ENCODE peak calls at places on chromosomes 3 and 15, in five cellular contexts. One of them, this sample, is unnamed.

GRCh38 chr15:100438570-100438969 is 90.2 kb downstream of the CERS3 start:
- DNase-seq in iPS DF 19.7: no peak
- DNase-seq in HuH-7: no peak
- DNase-seq in osteoblast: no peak
- DNase-seq in left colon: peak
- DNase-seq in this sample: no peak

GRCh38 chr15:90059208-90059985 is 42.9 kb downstream of the IDH2 start:
- DNase-seq in iPS DF 19.7: peak
- DNase-seq in HuH-7: no peak
- DNase-seq in osteoblast: no peak
- DNase-seq in left colon: peak
- DNase-seq in this sample: no peak

GRCh38 chr3:127480196-127480933 is 110.2 kb downstream of the TPRA1 start:
- DNase-seq in iPS DF 19.7: no peak
- DNase-seq in HuH-7: no peak
- DNase-seq in osteoblast: peak
- DNase-seq in left colon: no peak
- DNase-seq in this sample: no peak

GRCh38 chr3:50122071-50122470 is 33.1 kb upstream of the SEMA3F start:
- DNase-seq in iPS DF 19.7: no peak
- DNase-seq in HuH-7: no peak
- DNase-seq in osteoblast: peak
- DNase-seq in left colon: no peak
- DNase-seq in this sample: no peak

GRCh38 chr3:150324825-150325224 is 83.3 kb upstream of the TSC22D2 start:
- DNase-seq in iPS DF 19.7: no peak
- DNase-seq in HuH-7: no peak
- DNase-seq in osteoblast: peak
- DNase-seq in left colon: no peak
- DNase-seq in this sample: no peak

GRCh38 chr3:160804762-160805161 is 48.7 kb downstream of the PPM1L start:
- DNase-seq in iPS DF 19.7: no peak
- DNase-seq in HuH-7: no peak
- DNase-seq in osteoblast: no peak
- DNase-seq in left colon: peak
- DNase-seq in this sample: no peak

GRCh38 chr15:53974813-53975212 is 3.4 kb upstream of the UNC13C start:
- DNase-seq in iPS DF 19.7: no peak
- DNase-seq in HuH-7: no peak
- DNase-seq in osteoblast: no peak
- DNase-seq in left colon: no peak
- DNase-seq in this sample: no peak

GRCh38 chr3:63937661-63938651 is 25.8 kb upstream of the SCAANT1 start:
- DNase-seq in iPS DF 19.7: no peak
- DNase-seq in HuH-7: no peak
- DNase-seq in osteoblast: no peak
- DNase-seq in left colon: no peak
- DNase-seq in this sample: no peak

GRCh38 chr3:51146781-51147180 is 238.3 kb upstream of the MANF start:
- DNase-seq in iPS DF 19.7: no peak
- DNase-seq in HuH-7: no peak
- DNase-seq in osteoblast: no peak
- DNase-seq in left colon: no peak
- DNase-seq in this sample: no peak

GRCh38 chr15:80055933-80056332 is 3.5 kb upstream of the ZFAND6 start:
- DNase-seq in iPS DF 19.7: no peak
- DNase-seq in HuH-7: no peak
- DNase-seq in osteoblast: no peak
- DNase-seq in left colon: no peak
- DNase-seq in this sample: no peak

GRCh38 chr3:12947504-12948369 is 106.4 kb upstream of the RPL32 start:
- DNase-seq in iPS DF 19.7: no peak
- DNase-seq in HuH-7: peak
- DNase-seq in osteoblast: peak
- DNase-seq in left colon: peak
- DNase-seq in this sample: peak

GRCh38 chr3:108623504-108623903 is 34.0 kb downstream of the DZIP3 start:
- DNase-seq in iPS DF 19.7: no peak
- DNase-seq in HuH-7: no peak
- DNase-seq in osteoblast: no peak
- DNase-seq in left colon: no peak
- DNase-seq in this sample: no peak

GRCh38 chr3:35633332-35634124 is 5.8 kb upstream of the ARPP21 start:
- DNase-seq in iPS DF 19.7: no peak
- DNase-seq in HuH-7: no peak
- DNase-seq in osteoblast: no peak
- DNase-seq in left colon: no peak
- DNase-seq in this sample: no peak

GRCh38 chr15:83210619-83211018 is 3.0 kb upstream of the HDGFL3 start:
- DNase-seq in iPS DF 19.7: no peak
- DNase-seq in HuH-7: no peak
- DNase-seq in osteoblast: peak
- DNase-seq in left colon: no peak
- DNase-seq in this sample: no peak

GRCh38 chr3:128727485-128727884 is 1.5 kb downstream of the RAB7A start:
- DNase-seq in iPS DF 19.7: no peak
- DNase-seq in HuH-7: no peak
- DNase-seq in osteoblast: peak
- DNase-seq in left colon: no peak
- DNase-seq in this sample: no peak

GRCh38 chr3:13882876-13883275 is 3.0 kb upstream of the WNT7A start:
- DNase-seq in iPS DF 19.7: no peak
- DNase-seq in HuH-7: no peak
- DNase-seq in osteoblast: no peak
- DNase-seq in left colon: no peak
- DNase-seq in this sample: no peak

GRCh38 chr3:183254816-183255730 is 2.0 kb downstream of the B3GNT5 start:
- DNase-seq in iPS DF 19.7: no peak
- DNase-seq in HuH-7: no peak
- DNase-seq in osteoblast: peak
- DNase-seq in left colon: no peak
- DNase-seq in this sample: peak

GRCh38 chr15:78437107-78437761 is 782 bp upstream of the IREB2 start:
- DNase-seq in iPS DF 19.7: no peak
- DNase-seq in HuH-7: peak
- DNase-seq in osteoblast: no peak
- DNase-seq in left colon: no peak
- DNase-seq in this sample: peak

GRCh38 chr3:170469151-170470062 is 50.7 kb downstream of the CLDN11 start:
- DNase-seq in iPS DF 19.7: no peak
- DNase-seq in HuH-7: no peak
- DNase-seq in osteoblast: no peak
- DNase-seq in left colon: no peak
- DNase-seq in this sample: no peak

GRCh38 chr3:142595581-142595950 is 627 bp upstream of the PLS1 start:
- DNase-seq in iPS DF 19.7: no peak
- DNase-seq in HuH-7: no peak
- DNase-seq in osteoblast: peak
- DNase-seq in left colon: no peak
- DNase-seq in this sample: no peak

GRCh38 chr3:195870442-195870841 is 37.9 kb downstream of the TNK2 start:
- DNase-seq in iPS DF 19.7: no peak
- DNase-seq in HuH-7: no peak
- DNase-seq in osteoblast: peak
- DNase-seq in left colon: no peak
- DNase-seq in this sample: no peak

GRCh38 chr3:120839120-120839519 is 68.9 kb upstream of the STXBP5L start:
- DNase-seq in iPS DF 19.7: no peak
- DNase-seq in HuH-7: no peak
- DNase-seq in osteoblast: no peak
- DNase-seq in left colon: no peak
- DNase-seq in this sample: no peak

GRCh38 chr15:31065824-31066223 is 35.7 kb downstream of the TRPM1 start:
- DNase-seq in iPS DF 19.7: no peak
- DNase-seq in HuH-7: no peak
- DNase-seq in osteoblast: no peak
- DNase-seq in left colon: no peak
- DNase-seq in this sample: no peak

GRCh38 chr3:44795197-44795596 is 33.6 kb downstream of the KIF15 start:
- DNase-seq in iPS DF 19.7: peak
- DNase-seq in HuH-7: no peak
- DNase-seq in osteoblast: peak
- DNase-seq in left colon: no peak
- DNase-seq in this sample: no peak

GRCh38 chr15:93974804-93975481 is 256.4 kb upstream of the MCTP2 start:
- DNase-seq in iPS DF 19.7: peak
- DNase-seq in HuH-7: peak
- DNase-seq in osteoblast: no peak
- DNase-seq in left colon: no peak
- DNase-seq in this sample: peak

GRCh38 chr3:126342211-126342610 is 15.0 kb downstream of the KLF15 start:
- DNase-seq in iPS DF 19.7: no peak
- DNase-seq in HuH-7: no peak
- DNase-seq in osteoblast: no peak
- DNase-seq in left colon: no peak
- DNase-seq in this sample: no peak

GRCh38 chr15:62932436-62932835 is 110.1 kb upstream of the TPM1 start:
- DNase-seq in iPS DF 19.7: no peak
- DNase-seq in HuH-7: no peak
- DNase-seq in osteoblast: no peak
- DNase-seq in left colon: no peak
- DNase-seq in this sample: no peak

GRCh38 chr3:15726043-15726442 is 71.7 kb downstream of the ANKRD28 start:
- DNase-seq in iPS DF 19.7: no peak
- DNase-seq in HuH-7: no peak
- DNase-seq in osteoblast: no peak
- DNase-seq in left colon: no peak
- DNase-seq in this sample: no peak

GRCh38 chr15:65318870-65319356 is 14.4 kb downstream of the RNU5B-1 start:
- DNase-seq in iPS DF 19.7: no peak
- DNase-seq in HuH-7: peak
- DNase-seq in osteoblast: peak
- DNase-seq in left colon: peak
- DNase-seq in this sample: peak

GRCh38 chr15:82018201-82018600 is 27.6 kb downstream of the MEX3B start:
- DNase-seq in iPS DF 19.7: no peak
- DNase-seq in HuH-7: no peak
- DNase-seq in osteoblast: no peak
- DNase-seq in left colon: no peak
- DNase-seq in this sample: no peak

GRCh38 chr3:46089237-46090011 is 62.1 kb upstream of the XCR1 start:
- DNase-seq in iPS DF 19.7: no peak
- DNase-seq in HuH-7: no peak
- DNase-seq in osteoblast: peak
- DNase-seq in left colon: peak
- DNase-seq in this sample: no peak

GRCh38 chr3:72031581-72031980 is 246.6 kb upstream of the PROK2 start:
- DNase-seq in iPS DF 19.7: no peak
- DNase-seq in HuH-7: no peak
- DNase-seq in osteoblast: peak
- DNase-seq in left colon: peak
- DNase-seq in this sample: no peak

This sample was measured in HEK293T.